ENCODE peak calls at places on chromosomes 5 and 9, in nine cellular contexts. A is ovary, K is prostate gland, C is A549, T is transverse colon, U is heart left ventricle, J is HCT116, S is esophagus muscularis mucosa, Y is Peyer's patch. I is an unnamed sample.
A peak's percentile ranks its signal among the peaks of the same experiment; 100 is the strongest.

GRCh38 chr5:25255128-25255527 is 610.4 kb upstream of the CDH10 start:
- DNase-seq in J (no peak), A (no peak), Y (no peak), S (no peak), K (no peak), T (no peak), C (peak; percentile 0), U (no peak), I (no peak)

GRCh38 chr9:112820886-112821285 is 69.8 kb downstream of the SLC46A2 start:
- DNase-seq in T (no peak), C (no peak), S (peak; percentile 2), J (no peak), A (no peak), K (no peak), Y (no peak), U (no peak), I (no peak)

GRCh38 chr5:78641060-78641474 is 7.5 kb downstream of the LHFPL2 start:
- DNase-seq in J (no peak), U (no peak), K (no peak), T (no peak), S (no peak), C (no peak), Y (no peak), A (no peak), I (no peak)

GRCh38 chr5:15135661-15136060 is 264.1 kb upstream of the ANKH start:
- DNase-seq in T (no peak), U (no peak), Y (no peak), S (no peak), A (no peak), K (no peak), C (no peak), J (no peak), I (no peak)

GRCh38 chr5:56717253-56717987 is 97.9 kb upstream of the MAP3K1 start:
- DNase-seq in C (no peak), Y (no peak), U (no peak), K (peak; percentile 20), T (no peak), A (no peak), S (no peak), J (no peak), I (peak; percentile 59)

GRCh38 chr5:78741014-78741413 is 92.4 kb upstream of the LHFPL2 start:
- DNase-seq in A (no peak), U (no peak), C (no peak), Y (no peak), T (no peak), K (no peak), S (no peak), J (no peak), I (no peak)

GRCh38 chr5:50967388-50968039 is 301.1 kb downstream of the PARP8 start:
- DNase-seq in T (no peak), J (no peak), K (peak; percentile 7), U (no peak), C (no peak), S (no peak), Y (peak; percentile 58), A (no peak), I (no peak)

GRCh38 chr5:16585028-16585667 is 31.6 kb downstream of the RETREG1 start:
- DNase-seq in Y (no peak), C (no peak), S (no peak), A (no peak), T (no peak), K (no peak), U (no peak), J (no peak), I (no peak)

GRCh38 chr5:153613143-153613542 is 122.7 kb downstream of the GRIA1 start:
- DNase-seq in S (no peak), U (no peak), J (no peak), A (no peak), K (no peak), T (no peak), C (no peak), Y (no peak), I (no peak)

GRCh38 chr9:2623046-2623865 is 1.7 kb downstream of the VLDLR start:
- DNase-seq in S (peak; percentile 93), K (peak; percentile 19), C (peak; percentile 89), A (peak; percentile 79), Y (peak; percentile 45), U (peak; percentile 72), J (no peak), T (peak; percentile 10), I (peak; percentile 87)

GRCh38 chr9:25543806-25544205 is 134.4 kb downstream of the TUSC1 start:
- DNase-seq in C (no peak), T (no peak), A (no peak), Y (no peak), K (no peak), U (no peak), S (no peak), J (no peak), I (no peak)

GRCh38 chr5:114007678-114008077 is 354.2 kb upstream of the KCNN2 start:
- DNase-seq in T (no peak), A (no peak), K (no peak), U (no peak), S (no peak), J (no peak), Y (no peak), C (no peak), I (no peak)
- H3K4me3 ChIP-seq in T (no peak overlapping the region), A (no peak overlapping the region), K (no peak overlapping the region), U (no peak overlapping the region), S (no peak overlapping the region), J (no peak overlapping the region), Y (no peak overlapping the region), C (no peak overlapping the region), I (no peak overlapping the region)

DNA sequence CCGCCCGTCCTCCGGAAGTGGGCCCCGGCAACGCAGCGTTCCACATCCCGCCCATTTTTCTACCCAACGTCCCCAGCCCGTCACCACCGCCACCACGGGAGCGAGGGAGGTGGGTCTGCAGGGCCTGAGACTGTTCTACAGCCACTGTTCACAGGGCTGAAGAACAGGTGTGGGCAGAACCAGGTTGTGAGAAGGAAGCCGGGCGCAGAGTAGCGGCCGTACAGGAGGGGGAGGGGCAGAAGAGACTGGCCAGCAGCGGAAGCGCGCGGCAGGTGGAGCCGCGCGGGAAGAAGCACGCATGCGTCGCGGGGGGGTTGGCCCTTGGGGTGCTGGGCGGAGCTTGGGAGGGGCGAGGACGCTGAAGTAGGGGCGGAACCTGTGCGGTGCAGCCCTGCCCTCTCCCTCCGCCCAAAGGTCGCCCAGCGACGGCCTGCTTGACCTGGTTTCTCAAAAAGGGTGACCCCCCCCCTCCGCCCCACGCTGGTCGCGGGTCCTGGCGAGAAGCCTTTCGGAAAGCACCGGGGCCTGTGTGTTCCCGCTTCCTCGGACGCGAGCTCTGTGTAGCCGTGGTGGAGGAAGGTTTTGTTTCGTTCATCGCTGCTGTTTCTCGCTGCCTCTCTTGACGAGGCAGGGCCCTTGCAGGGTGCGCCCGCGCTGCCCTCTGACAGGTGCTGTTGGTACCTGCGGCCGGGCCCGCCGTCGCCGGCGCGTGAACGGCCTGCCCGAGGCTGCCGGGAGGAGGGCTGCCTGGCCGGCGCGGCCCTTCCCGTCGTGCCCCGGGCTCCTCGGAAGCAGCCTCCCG is 7.8 kb upstream of the MGAT1 start:
- DNase-seq in K (peak; percentile 96), T (peak; percentile 99), A (peak; percentile 99), C (peak; percentile 97), S (peak; percentile 99), J (peak; percentile 89), Y (peak; percentile 99), U (peak; percentile 98), I (peak; percentile 98)
- TF ChIP-seq POLR2A in K (peak; percentile 72), T (peak; percentile 84), A (peak; percentile 80), C (no peak), S (peak; percentile 29), J (peak; percentile 46), Y (peak; percentile 49), U (no peak), I (peak; percentile 53)

GRCh38 chr9:121463026-121463827 is 36.4 kb downstream of the GGTA1 start:
- DNase-seq in Y (peak; percentile 51), J (peak; percentile 6), K (no peak), C (peak; percentile 30), A (no peak), U (peak; percentile 59), S (no peak), T (peak; percentile 20), I (peak; percentile 48)

GRCh38 chr9:121464968-121465367 is 34.7 kb downstream of the GGTA1 start:
- DNase-seq in Y (no peak), K (peak; percentile 86), T (no peak), J (no peak), S (no peak), U (no peak), C (peak; percentile 9), A (no peak), I (no peak)

GRCh38 chr9:121455527-121456239 is 44.0 kb downstream of the GGTA1 start:
- DNase-seq in T (no peak), J (no peak), U (no peak), K (no peak), C (no peak), S (no peak), Y (no peak), A (no peak), I (no peak)

GRCh38 chr9:121454972-121455371 is 44.7 kb downstream of the GGTA1 start:
- DNase-seq in K (no peak), J (no peak), Y (no peak), C (no peak), U (no peak), T (no peak), A (no peak), S (no peak), I (no peak)

GRCh38 chr9:121459513-121459912 is 40.1 kb downstream of the GGTA1 start:
- DNase-seq in S (no peak), Y (no peak), U (no peak), C (no peak), A (no peak), T (no peak), K (no peak), J (no peak), I (no peak)
- H3K4me1 ChIP-seq in S (peaks cover 9% of the 10 kb centered on the region), Y (no peaks in the 10 kb centered on the region), U (peaks cover 8% of the 10 kb centered on the region), C (no peaks in the 10 kb centered on the region), A (no peaks in the 10 kb centered on the region), T (no peaks in the 10 kb centered on the region), K (no peaks in the 10 kb centered on the region), J (peaks cover 11% of the 10 kb centered on the region), I (peaks cover 3% of the 10 kb centered on the region)

DNA sequence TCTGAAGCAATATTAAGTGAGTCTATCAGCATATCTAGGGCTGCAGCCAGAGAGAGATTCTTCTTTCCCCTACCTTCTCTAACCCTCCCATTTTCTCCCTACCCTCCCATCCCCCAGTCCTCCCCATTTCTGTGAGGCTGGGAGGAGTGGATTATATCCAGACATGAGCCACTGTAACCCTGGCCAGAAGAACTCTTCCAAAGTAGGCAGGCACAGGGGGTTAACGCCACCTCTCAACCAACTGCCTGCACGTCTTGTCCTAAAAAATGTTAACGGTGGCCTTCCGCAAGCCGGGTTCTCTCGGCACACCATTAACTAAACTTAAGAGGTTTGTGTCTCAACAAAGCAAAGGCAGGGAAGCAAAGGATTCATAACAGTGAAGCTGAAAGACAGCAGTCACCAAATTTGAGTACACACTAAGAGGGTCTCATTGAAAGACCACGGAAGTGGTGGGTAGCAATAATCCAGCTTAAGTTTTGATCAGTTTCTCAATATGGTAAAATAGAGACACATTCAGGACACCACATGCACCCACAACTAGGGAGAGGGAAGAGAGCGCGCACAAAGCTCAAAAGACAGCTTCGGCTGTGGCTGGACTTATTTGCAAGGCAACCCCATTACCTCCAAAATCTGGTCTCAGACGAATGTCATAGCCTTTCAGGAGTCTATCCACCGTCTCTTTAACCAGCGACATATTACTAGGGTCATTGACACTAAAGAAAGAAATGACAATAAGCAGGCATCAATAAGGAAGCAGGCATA is 643 bp downstream of the GABRB2 start:
- DNase-seq in U (no peak), Y (no peak), T (no peak), C (no peak), J (no peak), S (no peak), K (no peak), A (no peak), I (no peak)
- H3K4me3 ChIP-seq in U (no peak overlapping the region), Y (peak overlapping the region; percentile 55), T (no peak overlapping the region), C (no peak overlapping the region), J (no peak overlapping the region), S (peak overlapping the region; percentile 51), K (no peak overlapping the region), A (no peak overlapping the region), I (peak overlapping the region; percentile 64)